ENCODE peak calls at places on chromosomes 3 and 15, in six cellular contexts. O is HCT116; W is CD8-positive, alpha-beta memory T cell; M is right cardiac atrium; X is esophagus squamous epithelium; Z is effector memory CD4-positive, alpha-beta T cell. U is an unnamed sample. For H3K9me3 and H3K4me1, the result is how much of the 10 kb centered on the place peaks cover.

GRCh38 chr3:45035441-45036301 is 9.6 kb downstream of the CLEC3B start:
- DNase-seq in O (no peak), W (no peak), Z (no peak), X (no peak), M (peak), U (no peak)

GRCh38 chr15:68909601-68910000 is 20.7 kb upstream of the SPESP1 start:
- DNase-seq in W (no peak), Z (no peak), O (no peak), M (no peak), X (no peak), U (no peak)

GRCh38 chr3:70064194-70064787 is 64.8 kb downstream of the SAMMSON start:
- DNase-seq in M (no peak), O (peak), W (no peak), Z (no peak), X (no peak), U (no peak)

GRCh38 chr3:58386966-58387365 is 46.7 kb downstream of the PDHB start:
- DNase-seq in Z (no peak), W (no peak), O (no peak), M (peak), X (no peak), U (no peak)

GRCh38 chr3:6260551-6261191 is 600.2 kb upstream of the GRM7 start:
- DNase-seq in O (no peak), W (no peak), Z (no peak), M (no peak), X (no peak), U (no peak)

GRCh38 chr3:187265461-187265955 is 26.0 kb downstream of the MASP1 start:
- DNase-seq in X (no peak), M (peak), Z (no peak), W (no peak), O (no peak), U (no peak)

GRCh38 chr3:77038468-77038927 is 1.4 kb upstream of the ROBO2 start:
- DNase-seq in O (no peak), Z (no peak), X (no peak), W (no peak), M (peak), U (no peak)

GRCh38 chr15:35329521-35329921 is 216.4 kb downstream of the DPH6 start:
- DNase-seq in M (no peak), X (no peak), Z (no peak), O (no peak), W (no peak), U (no peak)

GRCh38 chr3:100992086-100993033 is 861 bp downstream of the ABI3BP start:
- DNase-seq in O (no peak), M (no peak), X (no peak), W (no peak), Z (no peak), U (no peak)

GRCh38 chr3:186875708-186876107 is 33.2 kb downstream of the ADIPOQ start:
- DNase-seq in M (no peak), X (no peak), O (no peak), W (no peak), Z (no peak), U (no peak)

GRCh38 chr3:122975163-122975923 is 52.2 kb downstream of the SEMA5B start:
- DNase-seq in W (no peak), M (no peak), Z (no peak), O (no peak), X (no peak), U (no peak)

GRCh38 chr3:58471025-58471887 is 20.6 kb upstream of the KCTD6 start:
- DNase-seq in Z (no peak), W (no peak), O (peak), X (no peak), M (no peak), U (no peak)

GRCh38 chr3:184466413-184466960 is 86.6 kb downstream of the CHRD start:
- DNase-seq in X (no peak), Z (no peak), W (no peak), O (no peak), M (peak), U (no peak)

GRCh38 chr15:31498329-31498728 is 171.7 kb downstream of the KLF13 start:
- DNase-seq in W (no peak), M (no peak), X (no peak), O (no peak), Z (no peak), U (no peak)

GRCh38 chr15:90191795-90192494 is 9.2 kb upstream of the SEMA4B start:
- DNase-seq in O (peak), X (peak), M (peak), Z (no peak), W (no peak), U (no peak)

GRCh38 chr3:108096506-108097325 is 5.9 kb upstream of the CD47 start:
- DNase-seq in O (no peak), W (no peak), X (no peak), M (no peak), Z (no peak), U (no peak)

GRCh38 chr15:33028495-33028894 is 166.0 kb downstream of the FMN1 start:
- DNase-seq in W (no peak), M (peak), Z (no peak), X (no peak), O (no peak), U (no peak)

GRCh38 chr3:28601291-28601690 is 252.7 kb upstream of the AZI2 start:
- DNase-seq in W (no peak), M (no peak), Z (no peak), O (no peak), X (no peak), U (no peak)

GRCh38 chr3:3800076-3800448 is 831 bp downstream of the LRRN1 start:
- DNase-seq in M (peak), Z (no peak), W (no peak), O (no peak), X (no peak), U (no peak)

DNA sequence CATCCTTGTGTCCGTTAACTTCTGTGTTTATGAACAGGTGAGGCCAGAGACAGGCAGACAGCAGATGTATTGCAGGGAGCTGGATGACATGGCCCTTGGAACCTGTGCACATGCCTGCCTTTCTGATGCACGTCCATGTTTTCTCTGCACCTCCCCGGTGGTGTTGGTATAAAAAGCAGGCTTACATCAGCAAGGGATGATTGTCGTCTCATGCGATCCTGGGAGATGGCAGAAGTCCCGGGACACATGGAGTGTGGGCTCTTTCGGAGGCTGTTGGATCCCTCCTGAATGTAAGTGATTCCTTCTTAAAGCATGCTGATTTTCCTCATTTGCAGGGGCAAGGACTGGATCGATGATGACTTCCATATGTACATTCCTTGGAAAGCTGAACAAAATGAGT is 134.8 kb downstream of the SNRPN start:
- DNase-seq in M (no peak), O (no peak), W (no peak), Z (no peak), X (no peak), U (no peak)
- H3K9me3 ChIP-seq in M (under half), O (half or more), W (under half), Z (half or more), X (under half), U (under half)

GRCh38 chr3:53225181-53225580 is 30.6 kb downstream of the TKT start:
- DNase-seq in W (no peak), M (no peak), Z (no peak), X (no peak), O (no peak), U (no peak)
- H3K4me1 ChIP-seq in W (under half), M (under half), Z (under half), X (under half), O (under half), U (under half)

GRCh38 chr3:126357299-126358037 is at the start of gene KLF15:
- DNase-seq in Z (peak), X (peak), W (peak), M (peak), O (peak), U (no peak)

GRCh38 chr3:126354776-126355175 is 2.4 kb downstream of the KLF15 start:
- DNase-seq in Z (no peak), W (no peak), M (peak), O (no peak), X (no peak), U (no peak)

GRCh38 chr3:126355251-126355650 is 2.0 kb downstream of the KLF15 start:
- DNase-seq in X (no peak), W (no peak), O (no peak), Z (no peak), M (peak), U (no peak)

GRCh38 chr3:126356373-126357298 is 572 bp downstream of the KLF15 start:
- DNase-seq in O (no peak), X (no peak), M (peak), W (no peak), Z (no peak), U (no peak)

DNA sequence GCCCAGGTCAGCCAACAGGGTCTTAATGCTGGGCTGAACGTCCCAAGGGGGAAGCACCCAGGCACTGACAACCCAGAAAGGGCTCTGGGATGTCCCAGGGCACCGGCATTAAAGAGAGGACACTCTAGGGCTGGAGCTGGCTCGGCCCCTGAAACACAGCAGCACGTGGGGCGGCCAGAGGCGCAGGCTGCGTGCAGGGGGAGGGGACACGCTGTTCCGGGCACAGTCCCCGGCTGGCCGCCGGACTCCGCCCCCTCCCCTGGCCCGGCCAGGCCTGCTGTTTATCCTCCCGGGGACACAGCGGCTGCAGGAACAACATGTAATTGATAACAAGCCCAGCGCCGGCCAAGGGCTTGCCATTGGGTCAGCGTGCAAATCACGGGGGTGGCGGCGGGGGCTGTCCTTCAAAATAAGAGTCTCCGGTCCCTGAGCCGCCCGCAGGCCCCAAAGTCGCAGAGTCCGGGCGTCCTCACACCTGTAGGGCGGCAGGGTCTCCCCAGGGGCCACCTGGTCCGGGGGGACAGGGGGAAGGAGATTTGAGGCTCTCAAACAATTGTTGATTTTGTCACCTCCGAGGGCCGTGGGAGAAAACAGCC is 1.3 kb downstream of the KLF15 start:
- DNase-seq in W (no peak), X (peak), Z (no peak), M (peak), O (peak), U (peak)
- H3K27ac ChIP-seq in W (no peak), X (peak), Z (no peak), M (peak), O (peak), U (peak)

DNA sequence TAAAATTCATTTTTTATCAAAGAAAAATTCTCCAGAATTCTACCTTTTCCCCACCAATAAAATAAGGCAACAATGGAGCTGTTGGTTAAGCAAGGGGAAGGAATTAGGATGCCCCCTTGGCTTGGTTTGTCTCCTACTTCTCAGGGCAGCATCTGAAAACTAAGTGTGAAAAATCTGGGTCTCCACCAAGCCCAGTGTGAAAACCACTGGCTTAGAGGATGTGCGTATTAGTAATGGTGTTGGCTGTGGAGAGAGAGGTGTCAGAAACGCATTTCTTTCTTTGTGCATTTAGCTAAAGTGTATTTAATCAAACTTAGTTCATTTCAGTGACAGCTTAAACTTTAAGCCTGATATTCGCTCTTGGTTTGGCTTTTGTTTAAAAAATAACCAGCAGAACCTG is 662.7 kb downstream of the MCTP2 start:
- DNase-seq in M (no peak), W (no peak), O (no peak), Z (no peak), X (no peak), U (no peak)
- H3K9me3 ChIP-seq in M (under half), W (under half), O (under half), Z (under half), X (under half), U (under half)

GRCh38 chr3:150543128-150543527 is 3.2 kb downstream of the SERP1 start:
- DNase-seq in X (no peak), W (no peak), O (no peak), M (no peak), Z (no peak), U (no peak)
- H3K4me1 ChIP-seq in X (under half), W (under half), O (under half), M (under half), Z (under half), U (under half)